ENCODE peak calls at places on chromosome 9, in four cellular contexts. L is tibial nerve; C is CD4-positive, alpha-beta memory T cell; F is heart left ventricle. S is an unnamed sample.

GRCh38 chr9:121744002-121744686 is 92.7 kb downstream of the DAB2IP start:
- DNase-seq in L (peak; percentile 60), C (no peak), F (peak; percentile 70), S (peak; percentile 95)

GRCh38 chr9:83523684-83524083 is 14.5 kb downstream of the FRMD3 start:
- DNase-seq in L (no peak), C (no peak), F (no peak), S (no peak)

GRCh38 chr9:78783743-78784142 is 486.8 kb downstream of the PSAT1 start:
- DNase-seq in L (no peak), C (no peak), F (no peak), S (no peak)

GRCh38 chr9:95506692-95507455 is 9.9 kb downstream of the PTCH1 start:
- DNase-seq in L (no peak), C (peak; percentile 60), F (peak; percentile 50), S (peak; percentile 91)

GRCh38 chr9:113380869-113381378 is 4.1 kb upstream of the HDHD3 start:
- DNase-seq in L (no peak), C (no peak), F (no peak), S (no peak)

GRCh38 chr9:110334183-110334582 is 3.5 kb downstream of the TXNDC8 start:
- DNase-seq in L (no peak), C (no peak), F (no peak), S (no peak)

GRCh38 chr9:135334953-135335460 is 144.6 kb upstream of the PPP1R26 start:
- DNase-seq in L (no peak), C (no peak), F (peak; percentile 10), S (peak; percentile 48)

GRCh38 chr9:35954942-35955546 is 2.9 kb downstream of the OR2S2 start:
- DNase-seq in L (peak; percentile 71), C (peak; percentile 43), F (peak; percentile 54), S (peak; percentile 74)

GRCh38 chr9:89513836-89514235 is 15.9 kb upstream of the SEMA4D start:
- DNase-seq in L (no peak), C (no peak), F (no peak), S (peak; percentile 8)

GRCh38 chr9:21801683-21802417 is 586 bp upstream of the MTAP start:
- DNase-seq in L (peak; percentile 59), C (peak; percentile 47), F (peak; percentile 73), S (peak; percentile 86)

GRCh38 chr9:132037470-132037869 is 42.2 kb downstream of the MED27 start:
- DNase-seq in L (no peak), C (no peak), F (no peak), S (no peak)

GRCh38 chr9:130897848-130898551 is 1.4 kb upstream of the QRFP start:
- DNase-seq in L (no peak), C (peak; percentile 7), F (no peak), S (peak; percentile 73)

GRCh38 chr9:126386088-126386487 is 59.5 kb downstream of the MVB12B start:
- DNase-seq in L (no peak), C (no peak), F (no peak), S (no peak)

GRCh38 chr9:83920469-83920941 is 727 bp downstream of the KIF27 start:
- DNase-seq in L (no peak), C (peak; percentile 74), F (no peak), S (no peak)

GRCh38 chr9:98809311-98810105 is 2.0 kb downstream of the GALNT12 start:
- DNase-seq in L (no peak), C (no peak), F (no peak), S (no peak)

GRCh38 chr9:120916573-120916972 is 10.0 kb downstream of the TRAF1 start:
- DNase-seq in L (peak; percentile 74), C (no peak), F (no peak), S (no peak)

GRCh38 chr9:114613087-114613486 is 2.0 kb downstream of the TMEM268 start:
- DNase-seq in L (no peak), C (no peak), F (no peak), S (no peak)
- H3K27ac ChIP-seq in L (no peak overlapping the region), C (peak overlapping the region; percentile 3), F (no peak overlapping the region), S (no peak overlapping the region)

DNA sequence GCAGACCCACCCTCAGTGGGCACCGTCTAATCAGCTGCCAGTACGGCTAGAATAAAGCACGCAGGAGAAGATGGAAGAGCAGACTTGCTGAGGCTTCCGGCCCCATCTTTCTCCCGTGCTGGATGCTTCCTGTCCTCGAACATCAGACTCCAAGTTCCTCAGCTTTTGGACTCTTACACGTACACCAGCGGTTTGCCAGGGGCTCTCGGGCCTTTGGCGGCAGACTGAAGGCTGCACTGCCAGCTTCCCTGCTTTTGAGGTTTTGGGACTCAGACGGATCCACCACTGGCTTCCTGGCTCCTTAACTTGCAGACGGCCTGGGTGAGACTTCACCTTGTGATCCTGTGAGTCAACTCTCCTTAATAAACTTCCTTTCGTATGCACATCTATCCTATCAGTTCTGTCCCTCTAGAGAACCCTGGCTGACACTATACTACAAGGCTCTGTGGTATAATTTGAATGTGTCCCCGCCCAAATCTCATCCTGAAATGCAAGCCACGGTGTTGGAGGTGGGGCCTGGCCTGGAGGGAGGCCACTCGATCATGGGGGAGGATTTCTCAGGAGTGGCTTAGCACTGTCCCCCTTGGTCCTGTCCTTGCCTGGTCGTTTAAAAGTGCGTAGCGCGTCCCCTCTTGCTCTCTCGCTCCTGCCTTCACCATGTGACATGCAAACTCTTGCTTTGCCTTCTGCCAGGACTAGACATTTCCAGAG is 31.1 kb upstream of the NRARP start:
- DNase-seq in L (no peak), C (no peak), F (no peak), S (no peak)
- H3K4me3 ChIP-seq in L (no peak overlapping the region), C (no peak overlapping the region), F (no peak overlapping the region), S (no peak overlapping the region)

GRCh38 chr9:37329576-37329975 is 92.9 kb upstream of the GRHPR start:
- DNase-seq in L (no peak), C (no peak), F (no peak), S (no peak)
- H3K27ac ChIP-seq in L (no peak overlapping the region), C (no peak overlapping the region), F (no peak overlapping the region), S (no peak overlapping the region)

GRCh38 chr9:111870774-111871542 is 25.7 kb upstream of the UGCG start:
- DNase-seq in L (no peak), C (no peak), F (no peak), S (no peak)
- H3K4me3 ChIP-seq in L (no peak overlapping the region), C (no peak overlapping the region), F (no peak overlapping the region), S (no peak overlapping the region)